ENCODE peak calls at places on chromosomes 2 and 18, in four cellular contexts. One of them, this sample, is unnamed.

GRCh38 chr2:62938126-62938525 is 112.5 kb upstream of the OTX1 start:
- DNase-seq in GM12878: no peak
- DNase-seq in HepG2: no peak
- DNase-seq in K562: no peak
- DNase-seq in this sample: no peak

GRCh38 chr18:59705145-59705544 is 7.9 kb upstream of the CCBE1 start:
- DNase-seq in GM12878: no peak
- DNase-seq in HepG2: no peak
- DNase-seq in K562: no peak
- DNase-seq in this sample: no peak

GRCh38 chr2:85756822-85757435 is 3.1 kb downstream of the ATOH8 start:
- DNase-seq in GM12878: no peak
- DNase-seq in HepG2: no peak
- DNase-seq in K562: no peak
- DNase-seq in this sample: no peak

GRCh38 chr18:22637787-22638186 is 220.1 kb upstream of the CTAGE1 start:
- DNase-seq in GM12878: no peak
- DNase-seq in HepG2: peak
- DNase-seq in K562: no peak
- DNase-seq in this sample: no peak

GRCh38 chr2:95277246-95277906 is 3.1 kb downstream of the PROM2 start:
- DNase-seq in GM12878: no peak
- DNase-seq in HepG2: peak
- DNase-seq in K562: peak
- DNase-seq in this sample: no peak

GRCh38 chr2:79977782-79978181 is 326.8 kb downstream of the LRRTM1 start:
- DNase-seq in GM12878: no peak
- DNase-seq in HepG2: no peak
- DNase-seq in K562: no peak
- DNase-seq in this sample: no peak

GRCh38 chr2:36562245-36562644 is 35.7 kb downstream of the FEZ2 start:
- DNase-seq in GM12878: no peak
- DNase-seq in HepG2: no peak
- DNase-seq in K562: no peak
- DNase-seq in this sample: no peak

GRCh38 chr18:6746386-6746960 is 17.0 kb downstream of the ARHGAP28 start:
- DNase-seq in GM12878: no peak
- DNase-seq in HepG2: no peak
- DNase-seq in K562: no peak
- DNase-seq in this sample: no peak

GRCh38 chr18:11909081-11909410 is 929 bp upstream of the MPPE1 start:
- DNase-seq in GM12878: no peak
- DNase-seq in HepG2: no peak
- DNase-seq in K562: no peak
- DNase-seq in this sample: no peak

GRCh38 chr18:31679133-31679731 is 5.1 kb downstream of the B4GALT6 start:
- DNase-seq in GM12878: no peak
- DNase-seq in HepG2: no peak
- DNase-seq in K562: no peak
- DNase-seq in this sample: no peak

GRCh38 chr18:13401404-13401803 is 182.8 kb downstream of the LDLRAD4 start:
- DNase-seq in GM12878: no peak
- DNase-seq in HepG2: no peak
- DNase-seq in K562: no peak
- DNase-seq in this sample: no peak

GRCh38 chr2:29010946-29011649 is 30.0 kb downstream of the TOGARAM2 start:
- DNase-seq in GM12878: no peak
- DNase-seq in HepG2: no peak
- DNase-seq in K562: no peak
- DNase-seq in this sample: no peak

GRCh38 chr18:62281684-62282083 is 43.4 kb upstream of the TNFRSF11A start:
- DNase-seq in GM12878: no peak
- DNase-seq in HepG2: no peak
- DNase-seq in K562: no peak
- DNase-seq in this sample: no peak

GRCh38 chr2:231387904-231388724 is 7.4 kb upstream of the B3GNT7 start:
- DNase-seq in GM12878: no peak
- DNase-seq in HepG2: peak
- DNase-seq in K562: no peak
- DNase-seq in this sample: no peak

GRCh38 chr2:219272351-219272750 is 6.8 kb upstream of the DNAJB2 start:
- DNase-seq in GM12878: no peak
- DNase-seq in HepG2: no peak
- DNase-seq in K562: no peak
- DNase-seq in this sample: no peak

GRCh38 chr2:136115183-136115751 is 2.7 kb downstream of the CXCR4 start:
- DNase-seq in GM12878: no peak
- DNase-seq in HepG2: no peak
- DNase-seq in K562: no peak
- DNase-seq in this sample: no peak

GRCh38 chr2:240437861-240438809 is 2.7 kb downstream of the GPC1 start:
- DNase-seq in GM12878: no peak
- DNase-seq in HepG2: peak
- DNase-seq in K562: peak
- DNase-seq in this sample: no peak

GRCh38 chr2:229127471-229127870 is 143.6 kb downstream of the PID1 start:
- DNase-seq in GM12878: no peak
- DNase-seq in HepG2: no peak
- DNase-seq in K562: no peak
- DNase-seq in this sample: no peak

GRCh38 chr18:59697236-59697932 is at the start of gene CCBE1:
- DNase-seq in GM12878: no peak
- DNase-seq in HepG2: no peak
- DNase-seq in K562: peak
- DNase-seq in this sample: no peak

GRCh38 chr2:217064234-217065103 is 204.6 kb upstream of the TNP1 start:
- DNase-seq in GM12878: no peak
- DNase-seq in HepG2: no peak
- DNase-seq in K562: no peak
- DNase-seq in this sample: no peak

GRCh38 chr18:46152808-46153617 is 48.8 kb downstream of the HAUS1 start:
- DNase-seq in GM12878: no peak
- DNase-seq in HepG2: no peak
- DNase-seq in K562: peak
- DNase-seq in this sample: no peak

GRCh38 chr2:72985891-72986683 is 68.8 kb downstream of the EMX1 start:
- DNase-seq in GM12878: no peak
- DNase-seq in HepG2: no peak
- DNase-seq in K562: peak
- DNase-seq in this sample: no peak

GRCh38 chr2:183950673-183951072 is 647.7 kb upstream of the ZNF804A start:
- DNase-seq in GM12878: no peak
- DNase-seq in HepG2: no peak
- DNase-seq in K562: no peak
- DNase-seq in this sample: peak

GRCh38 chr2:55721601-55722215 is 28.1 kb upstream of the PNPT1 start:
- DNase-seq in GM12878: no peak
- DNase-seq in HepG2: no peak
- DNase-seq in K562: no peak
- DNase-seq in this sample: no peak

GRCh38 chr2:96869281-96869823 is 528 bp downstream of the SEMA4C start:
- DNase-seq in GM12878: no peak
- DNase-seq in HepG2: peak
- DNase-seq in K562: peak
- DNase-seq in this sample: no peak

GRCh38 chr2:151907286-151907932 is 79.2 kb upstream of the ARL5A start:
- DNase-seq in GM12878: no peak
- DNase-seq in HepG2: no peak
- DNase-seq in K562: no peak
- DNase-seq in this sample: no peak

GRCh38 chr2:109031481-109032228 is 42.6 kb upstream of the EDAR start:
- DNase-seq in GM12878: no peak
- DNase-seq in HepG2: peak
- DNase-seq in K562: peak
- DNase-seq in this sample: no peak

GRCh38 chr18:63454497-63454896 is 22.3 kb upstream of the SERPINB5 start:
- DNase-seq in GM12878: no peak
- DNase-seq in HepG2: no peak
- DNase-seq in K562: no peak
- DNase-seq in this sample: no peak

GRCh38 chr2:151261240-151261976 is at the start of gene RBM43:
- DNase-seq in GM12878: peak
- DNase-seq in HepG2: peak
- DNase-seq in K562: peak
- DNase-seq in this sample: no peak

GRCh38 chr2:65835106-65835505 is 402.7 kb upstream of the SPRED2 start:
- DNase-seq in GM12878: no peak
- DNase-seq in HepG2: no peak
- DNase-seq in K562: no peak
- DNase-seq in this sample: no peak

GRCh38 chr2:172102159-172102857 is 392 bp downstream of the DLX2 start:
- DNase-seq in GM12878: no peak
- DNase-seq in HepG2: no peak
- DNase-seq in K562: peak
- DNase-seq in this sample: no peak

GRCh38 chr2:156192468-156192867 is 140.1 kb downstream of the NR4A2 start:
- DNase-seq in GM12878: peak
- DNase-seq in HepG2: no peak
- DNase-seq in K562: no peak
- DNase-seq in this sample: no peak

DNA sequence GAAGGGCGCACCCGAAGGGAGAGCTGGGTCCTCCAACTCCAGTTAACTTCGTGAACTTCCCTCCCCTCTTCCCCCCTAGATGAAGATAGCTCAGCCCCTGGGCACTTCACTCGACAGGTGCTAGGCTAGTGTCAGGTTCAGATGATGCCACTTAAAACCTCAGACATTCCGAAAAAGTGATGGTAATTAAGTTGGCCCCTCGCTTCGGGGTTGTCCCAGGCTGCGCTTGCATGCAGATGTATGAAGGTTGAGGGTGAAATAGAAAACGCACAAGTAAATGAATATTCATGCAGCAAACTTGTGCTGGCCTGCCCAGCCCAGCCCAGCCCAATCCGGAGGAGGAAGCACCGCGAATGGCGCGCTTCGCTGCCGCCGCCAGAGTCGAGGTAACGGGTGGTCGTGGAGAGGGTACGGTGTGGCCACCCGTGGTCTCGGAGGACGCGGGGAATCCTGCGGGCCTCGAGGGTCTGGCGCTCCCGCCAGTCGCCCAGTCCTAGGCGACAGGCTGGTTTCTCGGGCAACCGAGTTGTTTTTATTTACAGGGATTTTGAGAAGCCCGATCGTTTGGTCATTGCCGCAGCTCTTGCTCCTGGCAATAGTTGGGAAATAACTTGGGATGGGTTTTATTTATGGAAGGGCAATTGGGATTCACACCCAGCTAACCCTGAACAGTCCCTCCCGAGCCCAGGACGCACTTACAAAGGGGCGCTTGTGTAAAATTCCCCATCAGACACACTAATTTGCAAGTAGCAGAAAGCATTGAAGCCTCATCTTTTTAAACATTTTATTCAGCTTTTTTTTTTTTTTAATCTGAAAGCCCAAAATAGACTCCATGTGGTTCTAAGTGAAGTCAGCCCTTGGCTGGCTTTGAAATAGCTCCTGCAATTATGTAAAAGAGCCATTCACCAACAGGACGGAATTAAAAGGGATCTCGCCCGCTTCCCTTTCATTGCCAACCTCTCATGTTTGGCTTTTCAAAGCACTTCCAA is 3.3 kb upstream of the GBX2 start:
- DNase-seq in GM12878: no peak
- DNase-seq in HepG2: no peak
- DNase-seq in K562: no peak
- DNase-seq in this sample: no peak
- TF ChIP-seq EZH2 in GM12878: no peak
- TF ChIP-seq EZH2 in HepG2: no peak
- TF ChIP-seq EZH2 in K562: no peak
- TF ChIP-seq EZH2 in this sample: no peak

DNA sequence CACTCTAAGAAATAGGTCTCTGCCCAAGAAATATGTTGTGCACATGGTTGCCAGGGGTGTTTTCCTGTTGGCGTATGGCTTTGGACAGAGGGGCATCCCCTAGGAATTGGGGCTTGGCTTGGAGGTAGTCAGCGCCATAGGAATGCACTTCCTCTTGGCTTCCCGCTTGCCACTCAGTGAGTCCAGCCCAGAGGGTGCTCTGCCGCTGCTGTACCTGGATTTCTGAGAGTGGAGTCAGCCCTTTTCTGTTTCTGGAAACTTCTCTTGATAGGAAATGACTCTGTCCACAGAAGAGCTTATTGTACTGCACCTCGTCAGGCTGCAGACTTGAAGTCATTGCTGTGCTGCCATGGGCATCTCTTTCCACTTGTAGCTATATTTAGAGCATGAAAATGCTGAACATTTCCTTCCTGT is 116.7 kb upstream of the MGAT5 start:
- DNase-seq in GM12878: no peak
- DNase-seq in HepG2: no peak
- DNase-seq in K562: no peak
- DNase-seq in this sample: no peak
- H3K9ac ChIP-seq in GM12878: no peak
- H3K9ac ChIP-seq in HepG2: no peak
- H3K9ac ChIP-seq in K562: no peak
- H3K9ac ChIP-seq in this sample: peak

GRCh38 chr2:134855709-134856108 is 17.3 kb downstream of the ACMSD start:
- DNase-seq in GM12878: no peak
- DNase-seq in HepG2: no peak
- DNase-seq in K562: no peak
- DNase-seq in this sample: no peak
- TF ChIP-seq POLR2AphosphoS5 in GM12878: no peak
- TF ChIP-seq POLR2AphosphoS5 in HepG2: no peak
- TF ChIP-seq POLR2AphosphoS5 in K562: no peak
- TF ChIP-seq POLR2AphosphoS5 in this sample: no peak

GRCh38 chr18:78950386-78950785 is 29.2 kb upstream of the SALL3 start:
- DNase-seq in GM12878: no peak
- DNase-seq in HepG2: no peak
- DNase-seq in K562: no peak
- DNase-seq in this sample: no peak
- TF ChIP-seq EZH2 in GM12878: no peak
- TF ChIP-seq EZH2 in HepG2: no peak
- TF ChIP-seq EZH2 in K562: no peak
- TF ChIP-seq EZH2 in this sample: no peak

GRCh38 chr2:202599911-202600310 is 34.9 kb upstream of the FAM117B start:
- DNase-seq in GM12878: no peak
- DNase-seq in HepG2: no peak
- DNase-seq in K562: no peak
- DNase-seq in this sample: no peak

GRCh38 chr2:202609381-202610145 is 25.2 kb upstream of the FAM117B start:
- DNase-seq in GM12878: peak
- DNase-seq in HepG2: no peak
- DNase-seq in K562: no peak
- DNase-seq in this sample: no peak

GRCh38 chr2:202608142-202608852 is 26.5 kb upstream of the FAM117B start:
- DNase-seq in GM12878: peak
- DNase-seq in HepG2: no peak
- DNase-seq in K562: no peak
- DNase-seq in this sample: no peak

GRCh38 chr2:202605174-202605573 is 29.6 kb upstream of the FAM117B start:
- DNase-seq in GM12878: no peak
- DNase-seq in HepG2: no peak
- DNase-seq in K562: no peak
- DNase-seq in this sample: no peak

GRCh38 chr2:202604699-202605098 is 30.1 kb upstream of the FAM117B start:
- DNase-seq in GM12878: peak
- DNase-seq in HepG2: no peak
- DNase-seq in K562: no peak
- DNase-seq in this sample: no peak
- H3K9ac ChIP-seq in GM12878: no peak
- H3K9ac ChIP-seq in HepG2: no peak
- H3K9ac ChIP-seq in K562: no peak
- H3K9ac ChIP-seq in this sample: no peak

GRCh38 chr18:48541026-48541746 is 2.4 kb downstream of the CTIF start:
- DNase-seq in GM12878: no peak
- DNase-seq in HepG2: no peak
- DNase-seq in K562: peak
- DNase-seq in this sample: no peak
- TF ChIP-seq POLR2AphosphoS5 in GM12878: no peak
- TF ChIP-seq POLR2AphosphoS5 in HepG2: no peak
- TF ChIP-seq POLR2AphosphoS5 in K562: peak
- TF ChIP-seq POLR2AphosphoS5 in this sample: no peak